ENCODE peak calls at places on chromosomes 13 and 19, in seven cellular contexts. V is tibial artery, U is aorta, O is Peyer's patch, Z is A549, G is H9, N is small intestine. A is an unnamed sample. For H3K4me1, the result is how much of the 10 kb centered on the place peaks cover.

GRCh38 chr13:94390881-94391280 is 88.6 kb downstream of the DCT start:
- DNase-seq in O (no peak), G (no peak), N (no peak), V (no peak), U (no peak), Z (no peak), A (no peak)

GRCh38 chr19:41535029-41535622 is 40.8 kb upstream of the CEACAM21 start:
- DNase-seq in N (no peak), Z (no peak), V (no peak), O (no peak), G (no peak), U (no peak), A (no peak)

GRCh38 chr19:14112809-14113385 is 4.7 kb downstream of the PRKACA start:
- DNase-seq in V (peak), N (no peak), U (peak), G (no peak), Z (no peak), O (no peak), A (no peak)

GRCh38 chr19:2716722-2717637 is 4.2 kb downstream of the DIRAS1 start:
- DNase-seq in O (no peak), Z (no peak), G (no peak), V (no peak), N (no peak), U (no peak), A (no peak)

GRCh38 chr19:33186835-33187540 is 7.1 kb upstream of the LRP3 start:
- DNase-seq in Z (no peak), U (peak), O (peak), N (peak), V (peak), G (no peak), A (no peak)

GRCh38 chr13:73598021-73598712 is 536.0 kb downstream of the KLF12 start:
- DNase-seq in N (no peak), O (no peak), V (no peak), U (no peak), G (no peak), Z (peak), A (no peak)

GRCh38 chr13:36297600-36298338 is at the start of gene CCDC169:
- DNase-seq in V (peak), U (peak), Z (peak), N (peak), O (peak), G (peak), A (peak)

GRCh38 chr13:40220299-40220935 is 446.0 kb downstream of the FOXO1 start:
- DNase-seq in O (no peak), G (no peak), V (no peak), U (no peak), Z (no peak), N (no peak), A (no peak)

GRCh38 chr13:26551255-26551654 is 6.2 kb upstream of the WASF3 start:
- DNase-seq in Z (no peak), N (no peak), O (no peak), V (no peak), G (no peak), U (no peak), A (no peak)

GRCh38 chr19:33290956-33291622 is 11.2 kb downstream of the CEBPA start:
- DNase-seq in V (no peak), N (peak), G (no peak), O (peak), Z (peak), U (peak), A (no peak)

GRCh38 chr19:39409207-39409885 is 2.7 kb downstream of the ZFP36 start:
- DNase-seq in G (peak), Z (peak), O (peak), N (peak), V (peak), U (peak), A (peak)

GRCh38 chr13:30107536-30108136 is 199.7 kb downstream of the KATNAL1 start:
- DNase-seq in Z (peak), U (no peak), N (no peak), G (no peak), V (no peak), O (no peak), A (no peak)

GRCh38 chr13:80577285-80577684 is 236.4 kb upstream of the SPRY2 start:
- DNase-seq in U (no peak), G (peak), O (no peak), Z (no peak), V (no peak), N (no peak), A (no peak)

GRCh38 chr19:19627716-19628498 is at the start of gene LPAR2:
- DNase-seq in N (peak), O (peak), V (no peak), Z (no peak), G (peak), U (no peak), A (peak)

GRCh38 chr19:33674575-33675367 is 53.0 kb downstream of the CHST8 start:
- DNase-seq in V (peak), O (no peak), U (peak), N (no peak), Z (no peak), G (no peak), A (no peak)

GRCh38 chr13:39036212-39036611 is 1.7 kb downstream of the PROSER1 start:
- DNase-seq in N (peak), O (no peak), V (no peak), G (no peak), Z (no peak), U (no peak), A (no peak)

GRCh38 chr13:91699863-91700262 is 301.4 kb downstream of the GPC5 start:
- DNase-seq in U (no peak), G (no peak), V (no peak), Z (no peak), N (no peak), O (no peak), A (no peak)

GRCh38 chr19:42501733-42502132 is 26.5 kb downstream of the CEACAM1 start:
- DNase-seq in Z (no peak), U (no peak), G (no peak), N (no peak), V (no peak), O (no peak), A (peak)

GRCh38 chr13:102089177-102089576 is 312.7 kb downstream of the FGF14 start:
- DNase-seq in Z (no peak), G (no peak), U (no peak), N (no peak), O (no peak), V (no peak), A (no peak)

GRCh38 chr19:4957981-4958380 is 10.9 kb upstream of the KDM4B start:
- DNase-seq in Z (no peak), G (no peak), N (no peak), V (no peak), O (no peak), U (no peak), A (no peak)
- H3K4me1 ChIP-seq in Z (under half), G (under half), N (under half), V (under half), O (under half), U (under half), A (under half)

DNA sequence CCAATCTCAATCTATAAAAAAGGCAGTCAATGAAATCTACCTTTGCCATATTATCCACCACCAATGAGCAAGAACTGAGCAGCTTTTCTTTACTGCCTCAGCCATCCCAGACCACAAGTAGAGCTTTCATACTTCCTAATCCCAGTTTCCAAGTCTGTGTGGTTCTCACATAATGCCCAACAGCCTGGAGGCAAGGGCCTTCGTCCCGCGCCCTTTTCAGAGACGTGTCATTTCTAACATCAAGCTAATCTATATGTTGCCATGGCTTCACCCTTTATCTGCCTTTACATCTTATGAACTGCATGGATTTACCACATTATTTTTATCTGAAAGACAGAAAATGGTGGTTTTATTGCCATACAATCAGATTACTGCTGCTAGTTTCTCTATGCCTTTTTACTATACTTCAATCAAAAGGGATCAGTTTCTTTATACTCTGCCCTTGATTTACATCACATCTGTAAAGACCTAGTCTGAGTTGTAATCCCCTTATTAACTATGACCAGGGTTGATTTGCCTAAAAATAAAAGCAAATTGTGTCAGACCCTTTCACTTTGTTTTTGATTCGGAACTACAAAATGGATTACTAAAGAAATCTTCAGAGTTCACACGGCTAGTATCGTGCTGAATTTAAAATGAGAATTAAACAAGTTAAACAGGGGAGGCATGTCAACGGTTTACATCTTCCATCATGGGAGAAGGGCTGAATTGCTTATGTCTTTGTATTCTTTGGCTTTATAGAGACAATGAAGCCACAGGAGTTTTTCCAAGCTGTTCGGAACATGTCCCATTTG is 5.8 kb downstream of the EFNB2 start:
- DNase-seq in V (no peak), U (no peak), N (no peak), Z (no peak), G (no peak), O (no peak), A (no peak)
- H3K4me1 ChIP-seq in V (under half), U (under half), N (under half), Z (under half), G (under half), O (under half), A (under half)

GRCh38 chr13:110341445-110342247 is 34.6 kb downstream of the COL4A2 start:
- DNase-seq in V (peak), O (peak), G (no peak), N (no peak), U (no peak), Z (no peak), A (no peak)
- H3K4me1 ChIP-seq in V (half or more), O (under half), G (under half), N (under half), U (under half), Z (under half), A (under half)

DNA sequence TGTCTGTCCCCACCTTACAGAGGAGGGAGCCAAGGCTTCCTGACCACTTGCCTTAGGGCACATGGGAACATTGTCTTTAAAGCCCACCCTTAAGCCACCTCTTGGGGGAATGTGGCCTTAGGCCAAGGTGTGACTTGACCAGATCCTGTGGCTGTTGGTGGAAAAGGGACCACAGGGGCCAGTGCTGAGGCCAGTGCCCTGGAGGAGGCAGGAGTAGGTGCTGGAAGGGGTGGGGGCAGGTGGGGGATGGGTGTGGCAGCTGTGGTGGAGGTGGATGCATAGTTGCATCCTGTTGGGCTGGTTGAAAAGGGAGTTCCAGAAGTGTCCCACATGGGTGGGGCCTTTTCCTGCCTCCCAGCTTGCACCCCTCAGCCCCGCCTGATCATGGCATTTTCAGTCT is 44.8 kb downstream of the DNM2 start:
- DNase-seq in O (peak), N (peak), G (no peak), V (no peak), U (no peak), Z (peak), A (no peak)
- H3K4me1 ChIP-seq in O (under half), N (under half), G (under half), V (under half), U (under half), Z (half or more), A (half or more)

DNA sequence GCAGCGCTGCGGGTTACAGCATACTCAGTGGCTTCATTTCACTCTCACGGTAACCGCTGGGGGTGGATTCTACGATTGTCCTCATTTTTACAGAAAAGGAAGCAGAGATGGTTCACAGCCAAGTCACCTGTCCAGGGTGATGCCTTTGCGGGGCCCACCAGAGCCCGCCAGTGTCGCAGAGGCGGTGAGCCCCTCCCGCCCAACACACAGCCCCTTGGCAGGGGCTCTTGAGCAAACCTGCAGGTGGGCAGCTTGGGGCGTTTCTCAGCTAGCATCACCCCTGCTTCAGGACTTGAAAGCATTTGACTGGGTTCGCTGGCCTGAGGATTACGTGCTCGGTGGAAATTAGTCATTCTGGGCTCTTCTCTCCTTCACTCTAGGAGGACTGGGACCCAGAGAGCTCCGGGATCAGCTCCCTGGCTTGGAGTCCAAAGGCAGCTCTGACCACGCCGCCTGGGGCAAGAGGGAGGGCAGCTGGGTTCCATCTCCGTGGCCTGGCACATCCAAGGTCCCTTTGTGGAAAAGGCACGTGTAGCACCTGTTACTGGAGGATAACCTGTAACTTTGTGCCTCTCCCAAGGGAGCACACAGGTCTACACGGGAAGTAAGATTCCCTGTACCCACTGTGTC is 62.5 kb upstream of the F7 start:
- DNase-seq in O (no peak), N (no peak), Z (no peak), V (no peak), G (no peak), U (no peak), A (no peak)
- H3K4me1 ChIP-seq in O (under half), N (under half), Z (under half), V (under half), G (under half), U (under half), A (under half)

GRCh38 chr19:50547385-50548190 is 20.6 kb downstream of the LRRC4B start:
- DNase-seq in G (no peak), Z (no peak), U (no peak), V (no peak), N (no peak), O (no peak), A (no peak)
- H3K4me1 ChIP-seq in G (under half), Z (under half), U (under half), V (under half), N (under half), O (under half), A (under half)

GRCh38 chr13:98495627-98496238 is 81.2 kb downstream of the STK24 start:
- DNase-seq in V (no peak), U (no peak), N (peak), Z (no peak), O (no peak), G (no peak), A (no peak)

GRCh38 chr13:98494769-98495168 is 82.1 kb downstream of the STK24 start:
- DNase-seq in G (no peak), U (no peak), N (no peak), V (no peak), O (no peak), Z (no peak), A (no peak)

GRCh38 chr13:98490866-98491265 is 86.0 kb downstream of the STK24 start:
- DNase-seq in V (no peak), Z (no peak), U (no peak), G (no peak), N (no peak), O (no peak), A (no peak)

GRCh38 chr13:98492335-98493034 is 84.4 kb downstream of the STK24 start:
- DNase-seq in V (no peak), U (no peak), O (no peak), Z (no peak), N (no peak), G (no peak), A (no peak)

DNA sequence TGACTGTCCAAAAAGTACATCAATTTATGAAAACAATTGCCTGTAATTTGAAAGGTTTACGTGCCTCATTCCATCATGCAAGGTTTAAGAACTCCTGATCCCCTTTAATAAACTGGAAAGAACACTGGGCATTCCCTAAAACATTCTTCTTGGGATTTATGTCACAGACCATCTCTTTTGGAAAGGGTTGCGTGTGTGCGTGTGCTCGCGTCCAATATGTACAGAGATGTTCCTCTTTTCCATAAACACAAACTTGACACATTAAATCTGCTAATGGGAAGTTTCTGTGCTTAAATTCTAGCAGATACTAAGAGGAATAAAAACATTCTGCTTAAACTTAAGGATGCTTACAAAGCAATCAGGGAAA is 83.9 kb downstream of the STK24 start:
- DNase-seq in N (no peak), Z (no peak), V (no peak), G (no peak), U (no peak), O (no peak), A (no peak)
- H3K4me1 ChIP-seq in N (under half), Z (half or more), V (under half), G (under half), U (under half), O (under half), A (under half)

A was measured in CD4-positive, CD25-positive, alpha-beta regulatory T cell.